ENCODE peak calls at places on chromosome 11, in six cellular contexts. A is Panc1, P is GM06990, Q is mesendoderm, Y is cardiac muscle cell, D is AG04450. G is an unnamed sample.

GRCh38 chr11:10358696-10359095 is 53.8 kb downstream of the ADM start:
- DNase-seq in A (no peak), P (no peak), Q (no peak), Y (no peak), D (no peak), G (no peak)

GRCh38 chr11:78731008-78731407 is 156.3 kb upstream of the NARS2 start:
- DNase-seq in A (no peak), P (no peak), Q (no peak), Y (no peak), D (no peak), G (no peak)

GRCh38 chr11:65047581-65048422 is 6.8 kb downstream of the SAC3D1 start:
- DNase-seq in A (no peak), P (no peak), Q (no peak), Y (no peak), D (no peak), G (peak)

GRCh38 chr11:46200537-46201281 is 76.8 kb upstream of the CREB3L1 start:
- DNase-seq in A (no peak), P (no peak), Q (no peak), Y (no peak), D (no peak), G (no peak)

GRCh38 chr11:48210052-48210451 is 6.6 kb upstream of the OR4B1 start:
- DNase-seq in A (no peak), P (no peak), Q (no peak), Y (no peak), D (no peak), G (no peak)

GRCh38 chr11:125356736-125357292 is 139.3 kb downstream of the FEZ1 start:
- DNase-seq in A (no peak), P (no peak), Q (peak), Y (peak), D (no peak), G (no peak)

GRCh38 chr11:50098186-50098725 is 65.6 kb downstream of the OR4C45 start:
- DNase-seq in A (no peak), P (no peak), Q (no peak), Y (no peak), D (no peak), G (no peak)

GRCh38 chr11:77202941-77203900 is 75.2 kb downstream of the MYO7A start:
- DNase-seq in A (no peak), P (no peak), Q (no peak), Y (no peak), D (no peak), G (no peak)

GRCh38 chr11:122069946-122070345 is 46.1 kb downstream of the BLID start:
- DNase-seq in A (no peak), P (no peak), Q (peak), Y (peak), D (peak), G (peak)

GRCh38 chr11:11391796-11392195 is 38.7 kb upstream of the CSNK2A3 start:
- DNase-seq in A (peak), P (no peak), Q (no peak), Y (no peak), D (peak), G (no peak)

GRCh38 chr11:36619502-36619901 is 21.5 kb upstream of the RAG2 start:
- DNase-seq in A (no peak), P (no peak), Q (peak), Y (peak), D (no peak), G (no peak)

GRCh38 chr11:92978226-92979111 is 9.0 kb downstream of the MTNR1B start:
- DNase-seq in A (no peak), P (no peak), Q (no peak), Y (no peak), D (no peak), G (no peak)

GRCh38 chr11:82930229-82930628 is 28.7 kb downstream of the DDIAS start:
- DNase-seq in A (no peak), P (no peak), Q (no peak), Y (no peak), D (no peak), G (no peak)

GRCh38 chr11:79363861-79364378 is 76.9 kb downstream of the TENM4 start:
- DNase-seq in A (no peak), P (no peak), Q (no peak), Y (no peak), D (no peak), G (no peak)

GRCh38 chr11:19607656-19608360 is 104.8 kb upstream of the NAV2 start:
- DNase-seq in A (no peak), P (no peak), Q (no peak), Y (no peak), D (no peak), G (no peak)

GRCh38 chr11:72223615-72224586 is 666 bp upstream of the INPPL1 start:
- DNase-seq in A (no peak), P (peak), Q (peak), Y (peak), D (no peak), G (peak)

GRCh38 chr11:115437902-115438575 is 66.2 kb downstream of the CADM1 start:
- DNase-seq in A (no peak), P (no peak), Q (no peak), Y (no peak), D (no peak), G (no peak)

GRCh38 chr11:7252683-7253213 is 1.0 kb downstream of the SYT9 start:
- DNase-seq in A (no peak), P (no peak), Q (no peak), Y (peak), D (no peak), G (peak)
- H3K4me3 ChIP-seq in A (peak), P (no peak), Q (peak), Y (peak), D (no peak), G (peak)

GRCh38 chr11:69636512-69636866 is 4.5 kb upstream of the CCND1 start:
- DNase-seq in A (no peak), P (no peak), Q (peak), Y (peak), D (peak), G (peak)
- H3K4me3 ChIP-seq in A (peak), P (no peak), Q (no peak), Y (peak), D (peak), G (peak)

GRCh38 chr11:117495357-117495756 is 167.7 kb downstream of the CEP164 start:
- DNase-seq in A (no peak), P (no peak), Q (no peak), Y (no peak), D (no peak), G (no peak)

GRCh38 chr11:117488996-117489952 is 161.6 kb downstream of the CEP164 start:
- DNase-seq in A (no peak), P (no peak), Q (no peak), Y (no peak), D (no peak), G (no peak)

GRCh38 chr11:117490019-117490679 is 162.5 kb downstream of the CEP164 start:
- DNase-seq in A (no peak), P (no peak), Q (no peak), Y (no peak), D (no peak), G (no peak)

GRCh38 chr11:117490911-117491310 is 163.3 kb downstream of the CEP164 start:
- DNase-seq in A (no peak), P (no peak), Q (no peak), Y (no peak), D (no peak), G (no peak)

DNA sequence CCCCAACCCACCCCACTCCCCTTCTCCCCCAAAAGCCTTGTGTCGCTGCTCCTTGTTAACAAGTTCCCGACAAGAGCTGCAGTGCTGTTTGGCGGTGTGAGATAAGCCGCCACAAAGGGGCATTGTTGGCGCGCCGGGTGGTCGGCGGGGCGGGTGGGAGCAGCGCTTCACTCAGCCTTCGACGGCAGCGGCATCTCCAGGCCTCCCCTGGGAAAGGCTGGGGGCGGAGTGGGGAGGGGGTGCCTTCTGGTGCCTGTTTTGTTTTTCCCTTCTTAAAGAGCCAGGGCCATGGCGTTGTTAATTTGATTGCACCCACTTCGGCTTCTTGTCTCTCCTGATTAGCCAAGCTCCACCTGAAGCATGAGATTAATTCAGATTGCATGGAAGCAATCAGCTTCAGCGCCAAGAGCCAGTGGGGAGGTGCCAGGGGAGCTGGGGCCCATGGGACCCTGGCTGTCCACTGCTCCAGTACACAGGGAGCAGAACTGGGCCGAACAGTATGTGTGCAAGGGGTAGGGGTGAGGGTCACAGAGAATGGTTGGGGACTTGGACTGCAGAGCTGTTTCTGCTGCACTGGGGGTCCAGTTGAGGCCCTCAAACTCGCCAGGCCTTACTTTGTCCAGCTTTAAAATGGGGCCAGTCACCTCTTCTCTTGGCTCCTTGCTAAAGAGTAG is 165.1 kb downstream of the CEP164 start:
- DNase-seq in A (no peak), P (no peak), Q (peak), Y (peak), D (no peak), G (no peak)
- H3K4me3 ChIP-seq in A (no peak), P (no peak), Q (no peak), Y (no peak), D (no peak), G (no peak)

DNA sequence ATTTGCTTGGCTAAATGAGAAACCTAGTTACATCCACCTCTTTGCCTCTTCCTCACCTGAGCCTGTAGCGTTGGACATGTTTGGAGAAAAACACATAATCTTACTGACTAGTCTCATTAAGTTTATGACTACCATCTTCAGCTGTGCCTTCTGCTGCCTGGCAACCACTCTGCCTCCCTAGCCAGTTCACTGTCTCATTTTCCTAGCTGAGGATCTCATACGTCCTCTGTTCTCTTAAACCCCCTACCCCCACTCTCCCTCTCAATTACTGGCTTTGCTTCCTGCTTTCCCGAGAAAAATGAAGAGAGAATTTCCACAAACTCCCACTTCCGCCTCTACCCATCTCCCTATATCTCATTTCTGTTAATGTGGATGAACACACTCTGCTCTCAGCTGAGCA is 239.3 kb upstream of the POU2AF2 start:
- DNase-seq in A (no peak), P (no peak), Q (no peak), Y (no peak), D (no peak), G (no peak)
- H3K4me3 ChIP-seq in A (no peak), P (no peak), Q (no peak), Y (no peak), D (no peak), G (no peak)

GRCh38 chr11:110297726-110298297 is 1.4 kb upstream of the RDX start:
- DNase-seq in A (no peak), P (no peak), Q (peak), Y (no peak), D (no peak), G (no peak)

GRCh38 chr11:110298298-110298765 is 1.9 kb upstream of the RDX start:
- DNase-seq in A (no peak), P (no peak), Q (peak), Y (no peak), D (no peak), G (no peak)

GRCh38 chr11:110296226-110297081 is at the start of gene RDX:
- DNase-seq in A (no peak), P (peak), Q (peak), Y (peak), D (peak), G (peak)

GRCh38 chr11:110295487-110296225 is 758 bp downstream of the RDX start:
- DNase-seq in A (no peak), P (peak), Q (peak), Y (peak), D (no peak), G (peak)

GRCh38 chr11:110297082-110297725 is 790 bp upstream of the RDX start:
- DNase-seq in A (no peak), P (no peak), Q (peak), Y (no peak), D (no peak), G (no peak)
- H3K4me3 ChIP-seq in A (peak), P (peak), Q (no peak), Y (peak), D (peak), G (peak)

GRCh38 chr11:128689946-128690745 is 3.7 kb upstream of the FLI1 start:
- DNase-seq in A (no peak), P (no peak), Q (peak), Y (peak), D (no peak), G (peak)
- H3K4me3 ChIP-seq in A (no peak), P (no peak), Q (no peak), Y (peak), D (no peak), G (peak)

DNA sequence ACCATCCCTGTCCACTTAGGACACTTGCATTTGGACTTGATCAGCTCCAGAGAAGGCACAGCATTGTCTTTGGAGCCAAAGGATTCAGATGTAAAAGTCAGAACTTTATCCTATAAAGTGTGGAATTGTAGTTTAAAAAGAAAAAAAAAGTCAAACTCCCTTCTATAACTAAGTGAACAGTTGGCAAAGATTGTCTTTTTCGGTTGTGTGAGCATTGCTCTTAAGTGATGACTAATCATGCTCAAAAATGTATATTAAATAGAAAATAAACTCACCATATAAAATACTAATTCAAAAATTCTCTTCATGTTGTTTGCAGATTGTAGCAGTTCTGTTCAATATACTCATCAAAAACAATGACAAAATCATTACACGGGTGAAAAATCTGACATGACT is 93.8 kb downstream of the ETS1 start:
- DNase-seq in A (no peak), P (no peak), Q (no peak), Y (no peak), D (no peak), G (no peak)
- H3K4me3 ChIP-seq in A (no peak), P (no peak), Q (no peak), Y (no peak), D (no peak), G (no peak)

GRCh38 chr11:73342633-73343032 is 33.6 kb upstream of the RELT start:
- DNase-seq in A (no peak), P (no peak), Q (no peak), Y (peak), D (no peak), G (no peak)
- H3K4me3 ChIP-seq in A (peak), P (no peak), Q (no peak), Y (peak), D (no peak), G (peak)

GRCh38 chr11:108224366-108224765 is 1.5 kb downstream of the ATM start:
- DNase-seq in A (no peak), P (no peak), Q (no peak), Y (no peak), D (no peak), G (no peak)
- H3K4me3 ChIP-seq in A (peak), P (peak), Q (no peak), Y (peak), D (peak), G (peak)